ENCODE peak calls at places on chromosomes 3 and 15, in nine cellular contexts. F, V, P, S, W, Y, R, D and O are unnamed samples.

GRCh38 chr3:87298111-87298718 is 21.8 kb upstream of the POU1F1 start:
- DNase-seq in F (no peak), V (no peak), P (peak; percentile 38), S (no peak), W (no peak), Y (peak; percentile 54), R (peak; percentile 80), D (no peak), O (no peak)

GRCh38 chr3:123411340-123412040 is 37.4 kb downstream of the ADCY5 start:
- DNase-seq in F (peak; percentile 21), V (no peak), P (no peak), S (peak; percentile 75), W (no peak), Y (no peak), R (no peak), D (no peak), O (no peak)

GRCh38 chr3:176469694-176470205 is 727.5 kb downstream of the TBL1XR1 start:
- DNase-seq in F (no peak), V (no peak), P (no peak), S (no peak), W (peak; percentile 0), Y (no peak), R (peak; percentile 53), D (no peak), O (no peak)

GRCh38 chr3:142596726-142597088 is 514 bp downstream of the PLS1 start:
- DNase-seq in F (no peak), V (no peak), P (no peak), S (no peak), W (no peak), Y (no peak), R (no peak), D (no peak), O (no peak)

GRCh38 chr15:58777107-58777506 is 6.0 kb downstream of the MINDY2 start:
- DNase-seq in F (no peak), V (no peak), P (no peak), S (no peak), W (no peak), Y (no peak), R (no peak), D (no peak), O (no peak)

GRCh38 chr15:62524848-62525247 is 359.8 kb upstream of the C2CD4B start:
- DNase-seq in F (no peak), V (no peak), P (no peak), S (no peak), W (no peak), Y (no peak), R (peak; percentile 50), D (no peak), O (no peak)

GRCh38 chr3:10185804-10186762 is 21.4 kb downstream of the IRAK2 start:
- DNase-seq in F (no peak), V (no peak), P (peak; percentile 25), S (no peak), W (no peak), Y (no peak), R (no peak), D (no peak), O (no peak)

GRCh38 chr3:136995652-136996051 is 37.9 kb downstream of the IL20RB start:
- DNase-seq in F (no peak), V (no peak), P (no peak), S (no peak), W (no peak), Y (no peak), R (no peak), D (no peak), O (no peak)

GRCh38 chr3:56776551-56776950 is 25.2 kb downstream of the ARHGEF3 start:
- DNase-seq in F (no peak), V (no peak), P (no peak), S (no peak), W (no peak), Y (no peak), R (no peak), D (no peak), O (no peak)

GRCh38 chr3:56773588-56774330 is 28.0 kb downstream of the ARHGEF3 start:
- DNase-seq in F (no peak), V (no peak), P (no peak), S (no peak), W (no peak), Y (no peak), R (no peak), D (no peak), O (no peak)

GRCh38 chr3:56775356-56775914 is 26.3 kb downstream of the ARHGEF3 start:
- DNase-seq in F (no peak), V (no peak), P (peak; percentile 16), S (no peak), W (no peak), Y (no peak), R (no peak), D (no peak), O (no peak)

GRCh38 chr3:56778904-56779303 is 22.8 kb downstream of the ARHGEF3 start:
- DNase-seq in F (no peak), V (no peak), P (no peak), S (no peak), W (no peak), Y (no peak), R (no peak), D (no peak), O (no peak)

DNA sequence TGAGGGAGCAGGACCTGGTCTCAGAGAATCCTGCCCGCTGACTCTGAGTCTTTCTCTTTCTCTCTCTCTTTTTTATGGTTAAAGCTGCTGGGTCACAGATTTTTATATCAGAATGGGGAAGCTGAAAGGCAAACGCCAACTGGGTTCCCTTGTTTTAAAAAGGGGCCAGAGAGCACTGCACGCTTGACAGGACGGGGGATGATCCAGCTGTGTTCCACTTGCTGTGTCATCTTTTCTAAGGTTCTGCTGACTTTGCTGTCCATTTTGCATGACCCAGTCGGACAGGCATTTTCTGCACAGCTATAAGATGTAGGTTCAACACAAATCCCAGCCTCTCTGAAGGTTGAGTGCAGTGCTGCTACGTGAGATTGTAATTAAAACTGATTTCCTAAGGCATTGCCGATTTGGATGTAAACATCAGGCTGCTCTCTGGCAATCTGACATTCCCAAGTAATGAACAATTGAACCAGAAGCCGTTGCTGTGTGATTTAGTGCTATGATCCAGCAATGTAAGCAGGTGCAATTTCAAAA is 25.8 kb downstream of the ARHGEF3 start:
- DNase-seq in F (no peak), V (no peak), P (no peak), S (no peak), W (no peak), Y (peak; percentile 39), R (no peak), D (no peak), O (no peak)
- H3K27ac ChIP-seq in F (no peak overlapping the region), V (no peak overlapping the region), P (peak overlapping the region; percentile 38), S (no peak overlapping the region), W (no peak overlapping the region), Y (no peak overlapping the region), R (no peak overlapping the region), D (peak overlapping the region; percentile 42), O (no peak overlapping the region)

DNA sequence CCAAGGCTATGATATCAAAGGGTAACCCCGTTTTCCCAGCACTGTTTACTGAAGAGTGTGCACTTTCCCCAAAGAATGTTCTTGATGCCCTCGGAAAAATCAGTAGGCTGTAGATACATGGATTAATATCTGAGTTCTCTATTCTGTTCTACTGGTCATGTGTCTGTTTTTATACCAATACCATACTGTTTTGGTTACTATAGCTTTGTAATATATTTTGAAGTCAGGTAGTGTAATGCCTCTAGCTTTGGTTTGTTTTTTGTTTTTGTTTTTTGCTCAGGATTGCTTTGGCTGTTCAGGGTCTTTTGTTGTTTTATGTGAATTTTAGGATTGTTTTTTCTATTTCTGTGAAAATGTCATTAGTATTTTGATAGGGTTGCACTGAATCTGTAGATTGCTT is 95.1 kb downstream of the PLD1 start:
- DNase-seq in F (no peak), V (no peak), P (no peak), S (no peak), W (no peak), Y (no peak), R (no peak), D (no peak), O (no peak)
- H3K27ac ChIP-seq in F (no peak overlapping the region), V (no peak overlapping the region), P (no peak overlapping the region), S (no peak overlapping the region), W (no peak overlapping the region), Y (no peak overlapping the region), R (no peak overlapping the region), D (no peak overlapping the region), O (no peak overlapping the region)

GRCh38 chr3:53168175-53168923 is 7.3 kb downstream of the PRKCD start:
- DNase-seq in F (no peak), V (no peak), P (no peak), S (no peak), W (no peak), Y (no peak), R (no peak), D (peak; percentile 34), O (no peak)

GRCh38 chr3:53164911-53165310 is 3.9 kb downstream of the PRKCD start:
- DNase-seq in F (no peak), V (peak; percentile 57), P (no peak), S (no peak), W (no peak), Y (no peak), R (no peak), D (no peak), O (no peak)

GRCh38 chr3:53166781-53167291 is 5.8 kb downstream of the PRKCD start:
- DNase-seq in F (peak; percentile 91), V (no peak), P (no peak), S (peak; percentile 68), W (peak; percentile 25), Y (peak; percentile 62), R (peak; percentile 43), D (peak; percentile 75), O (no peak)

GRCh38 chr3:53167418-53168174 is 6.6 kb downstream of the PRKCD start:
- DNase-seq in F (no peak), V (no peak), P (no peak), S (no peak), W (no peak), Y (no peak), R (no peak), D (no peak), O (no peak)

DNA sequence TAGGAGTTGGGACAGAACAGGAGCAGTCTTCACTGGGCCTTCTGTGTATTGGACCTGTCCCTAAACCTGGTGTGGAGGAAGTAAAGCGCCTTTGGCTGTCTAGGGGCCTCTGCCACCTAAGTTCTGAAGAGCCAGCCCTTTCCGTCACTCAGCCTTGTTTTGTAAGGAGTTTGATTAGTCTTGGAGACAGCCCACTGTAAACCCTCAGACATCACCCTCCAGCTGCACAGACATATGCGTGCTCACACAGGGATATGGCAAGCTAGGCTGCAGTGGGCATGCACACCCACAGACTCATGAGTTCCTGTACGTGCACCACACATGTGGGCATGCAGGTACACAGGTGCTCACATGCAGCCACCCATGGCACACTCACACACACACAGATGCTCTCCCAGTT is 5.2 kb downstream of the PRKCD start:
- DNase-seq in F (no peak), V (no peak), P (no peak), S (no peak), W (no peak), Y (no peak), R (no peak), D (no peak), O (no peak)
- H3K27ac ChIP-seq in F (no peak overlapping the region), V (no peak overlapping the region), P (no peak overlapping the region), S (peak overlapping the region; percentile 60), W (no peak overlapping the region), Y (no peak overlapping the region), R (no peak overlapping the region), D (peak overlapping the region; percentile 75), O (no peak overlapping the region)

GRCh38 chr15:97600190-97600589 is 360.3 kb upstream of the ARRDC4 start:
- DNase-seq in F (no peak), V (no peak), P (no peak), S (no peak), W (no peak), Y (no peak), R (no peak), D (no peak), O (no peak)

DNA sequence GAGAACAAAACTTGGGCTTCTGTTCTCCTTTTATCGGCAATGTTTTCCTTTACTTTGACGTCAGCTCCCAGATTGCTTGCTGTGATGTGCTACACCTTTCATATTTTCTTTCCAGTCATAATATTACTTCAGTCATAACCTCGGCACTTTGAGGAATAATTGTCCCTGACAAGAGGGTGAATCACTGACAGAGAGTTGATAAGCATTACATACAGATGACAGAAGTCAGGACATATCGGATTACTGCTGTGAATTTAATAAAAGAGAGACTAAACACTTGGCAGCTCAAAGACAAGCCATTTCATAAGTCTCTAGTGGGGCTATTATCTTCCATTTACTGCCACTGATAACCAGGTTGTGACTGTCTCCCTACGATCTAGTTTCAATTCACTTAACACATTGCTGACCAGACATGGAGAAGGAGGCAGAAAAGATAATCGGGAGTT is 362.1 kb upstream of the ARRDC4 start:
- DNase-seq in F (no peak), V (no peak), P (no peak), S (no peak), W (peak; percentile 4), Y (no peak), R (no peak), D (no peak), O (no peak)
- H3K27ac ChIP-seq in F (no peak overlapping the region), V (no peak overlapping the region), P (no peak overlapping the region), S (no peak overlapping the region), W (no peak overlapping the region), Y (no peak overlapping the region), R (no peak overlapping the region), D (no peak overlapping the region), O (no peak overlapping the region)